ENCODE peak calls at places on chromosomes 1 and 21, in six cellular contexts. L is T-helper 17 cell, J is DMS79, F is endothelial cell, T is NCI-H1092, D is globus pallidus. O is an unnamed sample.

GRCh38 chr1:16992675-16993074 is 12.3 kb upstream of the MFAP2 start:
- DNase-seq in L (no peak), J (no peak), F (no peak), T (no peak), D (no peak), O (no peak)

GRCh38 chr1:42333662-42334239 is 1.3 kb downstream of the FOXJ3 start:
- DNase-seq in L (no peak), J (no peak), F (no peak), T (no peak), D (no peak), O (no peak)

GRCh38 chr1:108896160-108897150 is 19.7 kb downstream of the GPSM2 start:
- DNase-seq in L (no peak), J (no peak), F (no peak), T (no peak), D (peak), O (no peak)

GRCh38 chr1:240797050-240797449 is 185.1 kb upstream of the GREM2 start:
- DNase-seq in L (no peak), J (no peak), F (no peak), T (no peak), D (no peak), O (no peak)

GRCh38 chr1:24735619-24736375 is 9.4 kb upstream of the CLIC4 start:
- DNase-seq in L (no peak), J (peak), F (no peak), T (peak), D (no peak), O (no peak)

GRCh38 chr1:19979494-19979977 is at the start of gene PLA2G2A:
- DNase-seq in L (no peak), J (no peak), F (no peak), T (no peak), D (no peak), O (no peak)

GRCh38 chr1:230771773-230772354 is 24.7 kb downstream of the CAPN9 start:
- DNase-seq in L (no peak), J (no peak), F (no peak), T (no peak), D (no peak), O (no peak)

GRCh38 chr1:232553809-232554208 is 76.1 kb downstream of the SIPA1L2 start:
- DNase-seq in L (no peak), J (no peak), F (no peak), T (no peak), D (no peak), O (no peak)

GRCh38 chr1:4312024-4312423 is 342.4 kb upstream of the AJAP1 start:
- DNase-seq in L (no peak), J (no peak), F (no peak), T (no peak), D (no peak), O (no peak)

GRCh38 chr21:31132574-31133242 is 94.4 kb upstream of the KRTAP19-8 start:
- DNase-seq in L (no peak), J (no peak), F (no peak), T (no peak), D (no peak), O (no peak)

GRCh38 chr1:67429528-67430357 is 459 bp downstream of the SERBP1 start:
- DNase-seq in L (peak), J (no peak), F (peak), T (peak), D (peak), O (peak)

GRCh38 chr1:168050880-168051279 is 85.8 kb downstream of the GPR161 start:
- DNase-seq in L (no peak), J (no peak), F (no peak), T (no peak), D (no peak), O (no peak)

GRCh38 chr1:9196129-9197040 is 38.2 kb upstream of the H6PD start:
- DNase-seq in L (peak), J (peak), F (peak), T (peak), D (peak), O (peak)

GRCh38 chr1:203039609-203040517 is 13.6 kb downstream of the PPFIA4 start:
- DNase-seq in L (no peak), J (no peak), F (peak), T (no peak), D (no peak), O (no peak)

GRCh38 chr21:36135391-36136094 is 664 bp downstream of the CBR3 start:
- DNase-seq in L (peak), J (peak), F (peak), T (peak), D (peak), O (peak)

GRCh38 chr1:9653195-9653782 is 1.8 kb downstream of the PIK3CD start:
- DNase-seq in L (no peak), J (no peak), F (no peak), T (no peak), D (no peak), O (peak)

O was measured in natural killer cell.